ENCODE peak calls at places on chromosome 2, in six cellular contexts. U, T, Y, C, B and M are unnamed samples.

GRCh38 chr2:223523541-223523940 is 78.6 kb downstream of the SCG2 start:
- DNase-seq in U (no peak), C (no peak), B (peak), Y (no peak), T (peak), M (no peak)

GRCh38 chr2:172253190-172254052 is 150.7 kb upstream of the DLX2 start:
- DNase-seq in U (peak), B (peak), C (no peak), T (peak), Y (peak), M (peak)

GRCh38 chr2:221075203-221075602 is 496.9 kb downstream of the EPHA4 start:
- DNase-seq in B (no peak), C (no peak), U (no peak), Y (no peak), T (peak), M (no peak)

GRCh38 chr2:235043762-235044500 is 92.1 kb downstream of the SH3BP4 start:
- DNase-seq in T (no peak), B (no peak), Y (no peak), C (no peak), U (peak), M (peak)

GRCh38 chr2:69798909-69799526 is 30.4 kb upstream of the GMCL1 start:
- DNase-seq in T (peak), Y (no peak), C (peak), B (no peak), U (no peak), M (no peak)

GRCh38 chr2:188181035-188181434 is 110.6 kb upstream of the GULP1 start:
- DNase-seq in Y (no peak), T (peak), C (no peak), B (peak), U (no peak), M (no peak)

GRCh38 chr2:10169053-10169578 is 46.6 kb downstream of the RRM2 start:
- DNase-seq in B (no peak), T (no peak), Y (no peak), U (no peak), C (no peak), M (no peak)

GRCh38 chr2:84886791-84887190 is 5.9 kb upstream of the TRABD2A start:
- DNase-seq in Y (no peak), T (no peak), U (no peak), B (no peak), C (no peak), M (no peak)

GRCh38 chr2:100367163-100367562 is 44.9 kb upstream of the LONRF2 start:
- DNase-seq in Y (no peak), C (no peak), U (no peak), B (no peak), T (no peak), M (no peak)

GRCh38 chr2:64987001-64987962 is 1.9 kb upstream of the SLC1A4 start:
- DNase-seq in U (no peak), B (peak), C (no peak), T (peak), Y (no peak), M (peak)